ENCODE peak calls at places on chromosomes 6 and 20, in five cellular contexts. Q is HepG2, L is SK-N-SH, M is K562, H is GM12878. R is an unnamed sample.
A peak's percentile ranks its signal among the peaks of the same experiment; 100 is the strongest.

GRCh38 chr6:159654483-159655098 is 38.5 kb downstream of the SOD2 start:
- DNase-seq in H (peak; percentile 12), M (peak; percentile 39), Q (peak; percentile 65), L (peak; percentile 41), R (peak; percentile 17)

GRCh38 chr6:142943746-142944125 is 1.2 kb downstream of the HIVEP2 start:
- DNase-seq in Q (peak; percentile 38), L (no peak), H (no peak), M (no peak), R (no peak)

GRCh38 chr20:58829531-58829941 is 21.2 kb downstream of the GNAS-AS1 start:
- DNase-seq in M (no peak), L (no peak), Q (no peak), H (no peak), R (no peak)

GRCh38 chr6:66854014-66854413 is 1147.0 kb upstream of the EYS start:
- DNase-seq in M (no peak), Q (no peak), L (no peak), H (no peak), R (no peak)

GRCh38 chr6:42099340-42100028 is 42.9 kb downstream of the C6orf132 start:
- DNase-seq in M (peak; percentile 60), H (no peak), Q (peak; percentile 39), L (no peak), R (no peak)

GRCh38 chr20:46945465-46945864 is 50.8 kb downstream of the EYA2 start:
- DNase-seq in Q (no peak), M (no peak), H (no peak), L (no peak), R (no peak)

GRCh38 chr20:38501858-38502431 is 29.3 kb downstream of the RALGAPB start:
- DNase-seq in M (no peak), Q (no peak), H (no peak), L (no peak), R (no peak)

GRCh38 chr20:32007787-32008616 is 2.2 kb upstream of the CCM2L start:
- DNase-seq in Q (no peak), H (no peak), M (no peak), L (no peak), R (no peak)

GRCh38 chr20:39775110-39775509 is 813.0 kb downstream of the DHX35 start:
- DNase-seq in H (no peak), Q (no peak), M (no peak), L (no peak), R (no peak)

GRCh38 chr20:2299301-2299700 is 3.5 kb downstream of the TGM3 start:
- DNase-seq in M (no peak), H (no peak), L (no peak), Q (no peak), R (peak; percentile 79)

GRCh38 chr6:15535495-15536200 is 127.2 kb downstream of the DTNBP1 start:
- DNase-seq in H (no peak), M (no peak), Q (no peak), L (no peak), R (no peak)

GRCh38 chr6:20444786-20445271 is 43.1 kb downstream of the E2F3 start:
- DNase-seq in L (no peak), M (peak; percentile 88), H (no peak), Q (no peak), R (no peak)

DNA sequence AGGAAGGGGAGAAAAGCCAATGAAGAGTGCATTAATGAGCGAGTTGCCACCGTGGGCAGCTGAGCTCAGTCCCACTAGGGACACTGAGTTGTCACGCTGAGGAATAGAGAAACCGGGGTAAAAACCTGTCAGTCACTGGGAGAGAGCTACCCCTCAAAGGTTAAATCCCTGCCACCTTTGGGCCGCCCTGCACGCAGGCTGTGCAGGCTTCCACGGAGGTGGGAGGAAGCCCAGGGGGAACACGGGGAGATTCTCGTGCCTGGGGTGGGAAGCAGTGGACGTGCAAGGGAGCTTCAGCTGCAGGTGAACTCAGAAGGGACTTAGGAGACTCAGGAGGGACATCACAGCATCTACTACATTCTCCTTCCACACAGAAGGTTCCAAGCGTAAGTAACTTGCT is 50.5 kb downstream of the BFSP1 start:
- DNase-seq in L (no peak), H (no peak), M (no peak), Q (no peak), R (no peak)
- TF ChIP-seq GABPA in L (no peak), H (no peak), M (no peak), Q (no peak), R (no peak)

DNA sequence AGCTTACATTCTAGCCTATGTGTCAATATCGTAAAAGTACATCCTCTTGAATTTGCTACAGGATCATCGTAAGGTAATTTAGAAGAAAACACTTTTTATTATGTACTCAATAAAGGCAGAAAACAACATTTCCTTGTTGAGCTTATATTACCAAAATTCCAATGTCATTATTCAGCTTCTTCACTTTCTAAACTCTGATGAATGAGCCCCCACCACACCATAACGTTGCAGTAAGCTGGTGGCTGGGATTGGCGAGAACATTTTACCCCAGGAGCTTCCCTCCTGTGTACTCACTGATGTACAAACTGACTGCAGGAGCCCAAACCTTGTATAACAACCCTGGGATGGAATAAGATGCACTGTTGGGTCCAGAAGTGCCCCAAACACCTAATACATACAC is 238.1 kb upstream of the MARCKS start:
- DNase-seq in L (no peak), Q (no peak), H (no peak), M (no peak), R (no peak)
- TF ChIP-seq REST in L (no peak), Q (no peak), H (no peak), M (no peak), R (no peak)

DNA sequence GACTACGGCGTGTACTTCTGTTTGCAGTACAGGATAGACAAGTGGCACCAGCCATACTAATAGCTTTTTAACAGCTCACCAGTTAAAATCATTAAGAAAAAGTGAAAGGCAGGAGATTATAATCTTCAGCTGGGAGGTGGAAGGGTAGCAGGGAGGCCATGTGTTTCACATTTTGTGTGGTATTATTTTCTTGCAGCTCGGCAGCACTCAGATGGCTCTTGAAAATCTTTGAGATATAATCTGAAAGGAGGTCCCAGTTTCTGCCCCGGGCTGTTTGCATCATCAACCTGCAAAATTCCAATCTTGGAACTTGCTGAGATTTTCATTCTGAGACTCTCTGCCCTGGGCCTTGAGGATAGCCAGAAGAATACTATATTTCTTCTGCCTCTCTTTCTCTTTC is 87.5 kb upstream of the HDAC2 start:
- DNase-seq in L (peak; percentile 57), Q (no peak), M (no peak), H (no peak), R (no peak)
- TF ChIP-seq POLR2AphosphoS5 in L (no peak), Q (no peak), M (no peak), H (no peak), R (no peak)

DNA sequence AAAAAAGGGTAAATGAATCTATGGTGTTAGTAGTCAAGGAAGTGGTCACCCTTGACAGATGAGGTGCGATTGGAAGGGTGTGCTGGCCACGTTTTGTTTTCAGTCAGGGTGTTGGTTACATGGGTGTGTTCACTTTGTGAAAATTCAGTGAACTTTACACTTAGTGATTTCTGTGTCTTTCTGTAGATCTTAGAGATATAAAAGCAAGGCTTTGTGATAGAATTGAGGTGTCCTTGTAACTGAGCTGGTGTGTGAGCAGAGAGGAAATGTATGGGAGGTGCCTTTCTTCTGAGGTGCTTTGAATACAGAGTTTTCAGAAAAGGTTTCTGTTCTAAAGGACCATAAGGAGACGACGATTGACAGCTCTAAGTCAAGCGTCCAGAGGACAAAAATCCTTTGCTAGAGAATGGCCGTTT is 90.5 kb downstream of the SAMD3 start:
- DNase-seq in M (no peak), L (no peak), Q (no peak), H (no peak), R (no peak)
- TF ChIP-seq GABPA in M (no peak), L (no peak), Q (no peak), H (no peak), R (no peak)

GRCh38 chr6:133169901-133170300 is 71.3 kb upstream of the EYA4 start:
- DNase-seq in L (no peak), Q (no peak), M (no peak), H (no peak), R (no peak)

GRCh38 chr6:133170602-133171001 is 70.6 kb upstream of the EYA4 start:
- DNase-seq in L (no peak), Q (peak; percentile 16), M (no peak), H (no peak), R (no peak)

GRCh38 chr6:133171989-133172604 is 69.1 kb upstream of the EYA4 start:
- DNase-seq in H (no peak), M (no peak), L (no peak), Q (no peak), R (no peak)

GRCh38 chr6:133173276-133173675 is 67.9 kb upstream of the EYA4 start:
- DNase-seq in H (no peak), M (no peak), Q (no peak), L (no peak), R (no peak)
- TF ChIP-seq REST in H (no peak), M (no peak), Q (no peak), L (no peak), R (no peak)

DNA sequence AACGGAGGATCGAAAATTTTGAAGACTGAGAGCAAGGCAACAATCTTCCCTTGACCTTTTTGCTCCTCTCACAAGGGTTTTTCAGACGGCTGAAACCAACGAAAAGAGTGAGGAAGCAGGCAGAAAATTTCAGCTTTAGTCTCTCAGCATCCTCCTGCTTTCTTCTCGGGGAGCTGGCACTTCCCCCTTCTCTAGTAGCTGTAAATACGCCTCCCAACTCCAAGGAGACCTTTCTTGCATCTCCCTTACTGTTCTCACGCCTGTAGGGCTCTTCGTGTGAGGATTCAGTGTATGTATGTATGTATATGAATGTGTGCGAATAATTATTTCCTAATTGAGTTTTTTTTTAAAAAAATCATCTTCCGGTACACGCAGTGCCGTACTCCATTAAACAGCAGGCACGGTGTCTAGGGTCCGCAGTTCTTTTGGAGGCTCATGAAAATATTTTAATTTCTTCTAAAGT is 85.3 kb downstream of the HFE start:
- DNase-seq in Q (no peak), M (no peak), H (no peak), L (peak; percentile 39), R (peak; percentile 50)
- TF ChIP-seq POLR2AphosphoS5 in Q (no peak), M (peak; percentile 49), H (peak; percentile 50), L (peak; percentile 49), R (no peak)

R was measured in HL-60.